ENCODE peak calls at places on chromosomes 12 and 14, in ten cellular contexts. P, S, I, F, J, K, B, X, N and U are unnamed samples. For H3K4me1, the result is how much of the 10 kb centered on the place peaks cover.

GRCh38 chr14:87995500-87996275 is 2.7 kb upstream of the GALC start:
- DNase-seq in S (no peak), X (no peak), J (no peak), I (no peak), N (no peak), P (no peak), F (peak), B (no peak), K (no peak), U (peak)

GRCh38 chr14:61569783-61570182 is 125.5 kb upstream of the HIF1A start:
- DNase-seq in S (no peak), K (peak), F (no peak), J (no peak), N (peak), X (peak), I (peak), P (peak), B (peak), U (no peak)

GRCh38 chr12:110577717-110578521 is 5.2 kb downstream of the PPTC7 start:
- DNase-seq in J (no peak), P (no peak), B (no peak), S (no peak), N (peak), X (peak), F (no peak), I (no peak), K (no peak), U (no peak)

GRCh38 chr14:67503331-67503730 is 14.8 kb upstream of the TMEM229B start:
- DNase-seq in X (no peak), S (no peak), F (no peak), P (no peak), I (no peak), B (no peak), K (no peak), J (no peak), N (no peak), U (no peak)

GRCh38 chr12:64610660-64611429 is 550 bp downstream of the RASSF3 start:
- DNase-seq in I (peak), S (peak), X (peak), J (peak), N (peak), B (peak), P (peak), F (peak), K (peak), U (peak)

GRCh38 chr12:114904254-114905003 is 220.5 kb upstream of the TBX3 start:
- DNase-seq in B (no peak), X (no peak), J (no peak), K (no peak), F (no peak), I (no peak), N (peak), S (no peak), P (no peak), U (no peak)

GRCh38 chr12:42987216-42987631 is 397.7 kb upstream of the PRICKLE1 start:
- DNase-seq in F (no peak), J (no peak), B (no peak), P (no peak), I (no peak), X (no peak), S (no peak), K (no peak), N (no peak), U (no peak)

GRCh38 chr12:2017724-2018337 is 13.6 kb upstream of the DCP1B start:
- DNase-seq in K (no peak), S (no peak), F (peak), N (no peak), I (no peak), P (no peak), B (no peak), J (no peak), X (no peak), U (no peak)

GRCh38 chr12:42641231-42641630 is 51.7 kb upstream of the PRICKLE1 start:
- DNase-seq in B (no peak), S (no peak), P (no peak), I (no peak), J (no peak), N (no peak), F (no peak), K (no peak), X (no peak), U (no peak)

GRCh38 chr14:95431199-95432145 is 85.0 kb downstream of the SYNE3 start:
- DNase-seq in F (peak), B (no peak), N (no peak), I (no peak), J (no peak), P (no peak), X (no peak), K (no peak), S (no peak), U (peak)

GRCh38 chr14:100294213-100294962 is 11.9 kb downstream of the SLC25A29 start:
- DNase-seq in N (no peak), S (no peak), X (no peak), K (peak), F (no peak), P (no peak), B (peak), J (no peak), I (peak), U (peak)

GRCh38 chr14:103341250-103342129 is 7.5 kb downstream of the EIF5 start:
- DNase-seq in N (no peak), J (no peak), S (no peak), F (no peak), X (no peak), K (no peak), P (no peak), B (no peak), I (no peak), U (no peak)

GRCh38 chr12:58608711-58609110 is 311.6 kb downstream of the LRIG3 start:
- DNase-seq in F (no peak), N (no peak), X (no peak), I (no peak), K (no peak), J (no peak), P (no peak), B (no peak), S (no peak), U (no peak)

GRCh38 chr12:58602736-58603135 is 317.6 kb downstream of the LRIG3 start:
- DNase-seq in J (no peak), K (no peak), P (no peak), B (no peak), F (no peak), I (no peak), S (no peak), X (no peak), N (no peak), U (no peak)

GRCh38 chr12:58602179-58602578 is 318.1 kb downstream of the LRIG3 start:
- DNase-seq in K (no peak), B (no peak), X (no peak), N (no peak), J (no peak), S (no peak), I (no peak), P (no peak), F (no peak), U (no peak)

DNA sequence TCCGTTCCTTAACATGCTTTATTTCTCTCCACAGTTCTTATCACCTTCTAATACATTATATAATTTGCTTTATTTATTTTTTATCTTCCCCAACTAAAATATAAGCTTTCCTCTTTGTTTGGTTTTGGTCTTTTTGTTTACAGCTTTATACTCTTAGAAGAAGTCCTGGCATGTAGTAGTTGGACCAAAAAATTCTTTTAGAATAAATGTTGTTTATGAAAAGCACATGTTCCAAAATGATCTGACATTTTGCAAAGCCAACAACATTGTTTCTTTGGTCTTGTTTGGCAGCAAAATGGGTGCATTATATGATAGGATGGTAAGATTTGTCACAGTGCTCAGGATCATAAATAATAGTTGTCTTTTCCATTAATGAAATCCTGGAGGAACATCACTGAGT is 312.5 kb downstream of the LRIG3 start:
- DNase-seq in F (no peak), I (no peak), P (no peak), N (no peak), J (no peak), K (no peak), S (no peak), X (no peak), B (no peak), U (no peak)
- TF ChIP-seq CTCF in F (no peak), I (no peak), P (no peak), N (no peak), J (no peak), K (no peak), S (no peak), X (no peak), B (no peak), U (no peak)

DNA sequence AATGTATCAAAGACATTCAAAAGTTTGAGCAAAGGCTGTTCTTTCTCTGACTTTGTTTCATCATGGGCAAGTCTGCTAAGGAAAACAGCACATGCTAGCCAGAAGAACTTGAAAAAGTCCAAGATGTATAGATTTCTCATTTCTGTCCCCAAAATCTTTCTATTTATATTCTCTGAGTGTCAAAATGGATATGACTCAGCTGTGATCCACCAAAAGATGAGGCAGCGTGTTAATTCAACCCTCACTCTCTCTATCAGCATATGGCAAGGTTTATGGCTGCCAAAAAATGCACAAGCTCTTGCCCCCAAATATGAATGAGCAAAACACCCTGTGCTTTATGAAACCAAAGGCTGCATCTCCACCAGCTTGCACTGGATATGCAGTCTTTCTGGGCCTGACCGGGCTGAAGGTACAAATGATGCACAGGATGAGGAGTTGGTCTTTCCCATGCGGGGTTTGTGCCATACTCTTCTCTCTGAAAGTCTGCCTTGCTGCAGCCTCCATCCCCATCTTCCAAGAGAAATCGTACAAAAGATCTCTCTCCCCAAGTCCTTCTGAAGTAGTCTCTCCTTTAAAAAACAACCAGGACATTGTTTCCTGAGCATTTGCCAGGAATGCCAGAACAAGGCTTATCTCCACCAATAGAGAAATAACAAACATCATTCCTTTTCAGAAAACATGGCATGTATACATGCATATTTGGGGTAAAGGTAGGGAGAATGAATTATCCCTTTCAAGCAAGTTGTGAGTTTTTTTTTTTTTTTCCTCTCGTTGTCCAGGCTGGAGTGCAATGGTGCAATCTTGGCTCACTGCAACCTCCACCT is 203.4 kb downstream of the TMX1 start:
- DNase-seq in F (no peak), I (no peak), X (no peak), S (no peak), P (no peak), N (no peak), B (no peak), K (no peak), J (no peak), U (no peak)
- H3K4me1 ChIP-seq in F (under half), I (under half), X (under half), S (under half), P (under half), N (under half), B (under half), K (under half), J (under half), U (under half)

GRCh38 chr12:121295123-121295745 is 1.3 kb downstream of the CAMKK2 start:
- DNase-seq in B (no peak), I (no peak), P (no peak), N (no peak), K (no peak), S (no peak), F (peak), J (no peak), X (no peak), U (no peak)
- H3K27ac ChIP-seq in B (peak), I (no peak), P (peak), N (no peak), K (peak), S (no peak), F (no peak), J (peak), X (no peak), U (peak)

GRCh38 chr14:99034711-99035171 is 237.3 kb downstream of the BCL11B start:
- DNase-seq in S (no peak), B (no peak), K (no peak), I (no peak), F (no peak), J (no peak), P (no peak), N (no peak), X (no peak), U (peak)
- TF ChIP-seq CTCF in S (no peak), B (no peak), K (no peak), I (no peak), F (peak), J (no peak), P (no peak), N (no peak), X (no peak), U (no peak)

DNA sequence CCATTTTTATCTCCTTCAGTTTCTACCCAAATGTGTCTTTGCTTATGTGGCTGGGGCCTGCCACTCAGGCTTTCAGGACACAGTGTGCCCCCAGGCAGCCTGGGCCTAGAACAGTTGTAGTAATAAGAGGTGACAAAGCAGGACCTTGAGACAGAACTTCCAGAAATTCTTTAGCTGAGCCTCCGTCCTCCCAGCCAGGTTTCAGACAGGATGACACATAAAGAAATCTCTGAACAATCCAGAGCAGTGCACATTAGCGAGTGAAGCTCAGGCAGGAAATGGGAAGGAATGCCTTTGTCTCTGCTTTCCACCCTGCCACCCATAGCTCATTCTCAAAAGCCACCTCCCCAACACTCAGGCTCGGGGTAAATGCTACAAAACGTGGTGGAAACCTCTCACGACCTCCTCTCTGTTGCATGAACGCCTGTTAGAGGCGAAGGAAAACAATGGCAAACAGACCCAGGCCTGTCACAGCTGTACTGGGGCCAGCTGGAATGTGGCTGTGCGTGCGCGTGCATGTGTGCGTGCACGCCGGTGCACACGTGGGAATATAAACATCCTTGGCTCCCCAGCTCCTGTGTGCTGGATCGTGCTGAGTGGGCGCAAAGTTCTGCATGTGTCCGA is 286.7 kb downstream of the ZFP36L1 start:
- DNase-seq in S (peak), K (peak), F (peak), I (no peak), P (peak), B (no peak), J (no peak), N (peak), X (no peak), U (no peak)
- H3K4me1 ChIP-seq in S (under half), K (under half), F (under half), I (under half), P (under half), B (under half), J (under half), N (under half), X (half or more), U (under half)

DNA sequence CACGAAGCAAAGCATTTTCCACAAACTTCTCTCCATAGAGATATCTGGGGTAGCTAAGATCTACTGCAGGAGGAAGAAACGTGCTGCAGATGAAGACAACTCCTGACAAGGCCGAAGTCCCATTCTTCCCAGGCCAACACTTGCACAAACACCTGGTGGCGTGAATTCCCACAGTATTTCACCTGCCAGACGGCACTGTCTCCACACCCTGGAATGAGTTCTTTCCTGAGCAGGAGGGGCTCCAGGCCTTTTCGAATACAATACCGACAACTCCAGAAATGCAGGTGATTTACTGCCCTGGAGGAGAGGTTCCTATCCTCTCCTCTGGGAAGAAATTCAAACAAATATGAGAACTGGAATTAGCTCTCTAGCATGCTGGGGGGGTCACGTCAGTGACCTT is 179.9 kb downstream of the MON2 start:
- DNase-seq in F (no peak), I (no peak), P (no peak), X (no peak), N (no peak), K (no peak), S (no peak), B (no peak), J (no peak), U (no peak)
- H3K27ac ChIP-seq in F (no peak), I (no peak), P (no peak), X (no peak), N (no peak), K (no peak), S (no peak), B (no peak), J (no peak), U (no peak)

DNA sequence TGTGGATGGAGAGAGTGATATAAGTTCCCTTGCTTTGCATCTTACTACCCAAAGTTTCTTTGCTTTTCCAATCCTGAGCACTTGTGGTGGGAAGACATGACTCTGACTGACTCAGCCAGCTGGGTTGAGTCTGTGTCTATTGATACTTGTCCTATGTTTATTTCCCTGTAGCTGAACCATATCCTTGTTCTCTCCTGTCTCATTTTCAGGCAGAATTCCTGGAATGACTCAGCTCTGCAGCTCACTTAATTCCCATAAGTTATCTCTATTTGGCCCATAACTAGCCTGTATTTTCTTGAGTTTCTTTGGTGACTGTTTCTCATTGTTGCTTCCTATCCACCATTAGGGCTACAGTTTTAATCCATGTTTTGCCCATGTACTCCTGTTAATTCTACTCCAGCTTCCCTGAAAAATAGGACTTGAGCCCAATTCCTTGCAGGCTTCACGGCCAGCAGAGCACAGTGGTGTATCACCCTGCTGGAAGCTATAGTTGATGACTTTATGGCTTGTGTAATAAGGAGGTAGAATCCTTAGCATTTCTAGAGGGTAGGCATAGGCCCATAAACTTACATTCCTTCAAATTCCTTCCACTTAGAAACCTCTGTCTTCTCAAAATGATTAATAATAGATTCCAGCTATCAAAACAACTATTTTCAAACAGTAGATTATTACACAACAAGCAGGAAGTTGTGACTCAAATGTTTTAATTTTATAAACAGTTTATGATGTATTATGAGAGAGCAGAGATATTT is 183.1 kb downstream of the TMTC3 start:
- DNase-seq in J (no peak), X (no peak), N (peak), I (no peak), B (no peak), F (no peak), K (no peak), S (no peak), P (no peak), U (no peak)
- TF ChIP-seq CTCF in J (no peak), X (no peak), N (peak), I (no peak), B (no peak), F (no peak), K (no peak), S (no peak), P (no peak), U (no peak)

DNA sequence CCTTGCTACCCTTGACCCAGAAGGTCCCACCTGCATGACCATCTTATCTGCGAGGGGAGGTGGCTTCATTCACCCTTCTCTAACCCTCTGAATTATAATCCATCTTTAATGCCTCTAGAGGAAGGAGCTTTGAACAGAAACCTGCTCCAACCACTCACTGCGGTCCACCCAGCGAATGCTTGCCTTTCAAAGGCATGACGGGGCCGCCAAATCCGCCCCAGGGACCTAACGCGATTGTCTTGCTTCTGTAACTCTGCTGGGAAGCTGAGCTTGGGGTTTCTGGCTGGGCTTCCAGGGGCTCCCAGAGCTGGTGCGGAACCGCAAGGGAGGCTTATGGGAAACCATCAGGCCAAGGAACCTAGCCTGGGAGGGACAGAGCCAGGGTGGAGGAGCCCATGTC is 231.1 kb upstream of the LHX5 start:
- DNase-seq in P (no peak), F (peak), N (no peak), B (no peak), X (no peak), K (no peak), J (no peak), S (no peak), I (no peak), U (no peak)
- H3K4me1 ChIP-seq in P (under half), F (under half), N (under half), B (under half), X (under half), K (under half), J (under half), S (under half), I (under half), U (under half)